ENCODE peak calls at places on chromosome 9, in nine cellular contexts. One of them, this sample, is unnamed.

GRCh38 chr9:114310471-114311450 is 12.1 kb upstream of the ORM1 start:
- DNase-seq in MM.1S: no peak
- DNase-seq in ovary: peak
- DNase-seq in keratinocyte: no peak
- DNase-seq in H9: no peak
- DNase-seq in breast epithelium: peak
- DNase-seq in RWPE1: no peak
- DNase-seq in tibial nerve: no peak
- DNase-seq in trophoblast cell: no peak
- DNase-seq in this sample: no peak

GRCh38 chr9:95077766-95078382 is 239.6 kb downstream of the FANCC start:
- DNase-seq in ovary: no peak
- DNase-seq in RWPE1: no peak
- DNase-seq in MM.1S: no peak
- DNase-seq in tibial nerve: no peak
- DNase-seq in keratinocyte: no peak
- DNase-seq in H9: no peak
- DNase-seq in breast epithelium: no peak
- DNase-seq in trophoblast cell: no peak
- DNase-seq in this sample: no peak

GRCh38 chr9:34987160-34988040 is 2.1 kb upstream of the DNAJB5 start:
- DNase-seq in H9: no peak
- DNase-seq in ovary: no peak
- DNase-seq in breast epithelium: no peak
- DNase-seq in MM.1S: no peak
- DNase-seq in tibial nerve: no peak
- DNase-seq in keratinocyte: no peak
- DNase-seq in RWPE1: no peak
- DNase-seq in trophoblast cell: no peak
- DNase-seq in this sample: no peak

GRCh38 chr9:108622467-108622866 is 233.3 kb downstream of the ACTL7B start:
- DNase-seq in RWPE1: peak
- DNase-seq in trophoblast cell: no peak
- DNase-seq in keratinocyte: no peak
- DNase-seq in tibial nerve: no peak
- DNase-seq in MM.1S: no peak
- DNase-seq in ovary: no peak
- DNase-seq in breast epithelium: no peak
- DNase-seq in H9: no peak
- DNase-seq in this sample: no peak

GRCh38 chr9:125296843-125297372 is 35.3 kb downstream of the GAPVD1 start:
- DNase-seq in tibial nerve: no peak
- DNase-seq in H9: no peak
- DNase-seq in breast epithelium: no peak
- DNase-seq in RWPE1: no peak
- DNase-seq in ovary: no peak
- DNase-seq in MM.1S: no peak
- DNase-seq in trophoblast cell: no peak
- DNase-seq in keratinocyte: no peak
- DNase-seq in this sample: no peak

GRCh38 chr9:28073278-28073677 is 500.0 kb upstream of the C9orf72 start:
- DNase-seq in trophoblast cell: peak
- DNase-seq in MM.1S: peak
- DNase-seq in ovary: no peak
- DNase-seq in tibial nerve: peak
- DNase-seq in RWPE1: peak
- DNase-seq in H9: no peak
- DNase-seq in keratinocyte: no peak
- DNase-seq in breast epithelium: no peak
- DNase-seq in this sample: no peak

GRCh38 chr9:2755285-2755684 is 38.0 kb downstream of the KCNV2 start:
- DNase-seq in breast epithelium: no peak
- DNase-seq in RWPE1: no peak
- DNase-seq in MM.1S: no peak
- DNase-seq in tibial nerve: no peak
- DNase-seq in trophoblast cell: no peak
- DNase-seq in keratinocyte: no peak
- DNase-seq in H9: no peak
- DNase-seq in ovary: no peak
- DNase-seq in this sample: no peak

GRCh38 chr9:3181049-3181953 is 337.4 kb upstream of the PUM3 start:
- DNase-seq in keratinocyte: peak
- DNase-seq in RWPE1: peak
- DNase-seq in ovary: no peak
- DNase-seq in breast epithelium: no peak
- DNase-seq in tibial nerve: no peak
- DNase-seq in trophoblast cell: peak
- DNase-seq in H9: peak
- DNase-seq in MM.1S: peak
- DNase-seq in this sample: peak

GRCh38 chr9:14985419-14985818 is 75.2 kb upstream of the FREM1 start:
- DNase-seq in H9: no peak
- DNase-seq in breast epithelium: no peak
- DNase-seq in RWPE1: no peak
- DNase-seq in ovary: no peak
- DNase-seq in MM.1S: no peak
- DNase-seq in trophoblast cell: no peak
- DNase-seq in keratinocyte: no peak
- DNase-seq in tibial nerve: no peak
- DNase-seq in this sample: no peak

GRCh38 chr9:134869554-134870310 is 10.9 kb upstream of the FCN2 start:
- DNase-seq in keratinocyte: no peak
- DNase-seq in MM.1S: no peak
- DNase-seq in tibial nerve: no peak
- DNase-seq in breast epithelium: no peak
- DNase-seq in RWPE1: no peak
- DNase-seq in H9: peak
- DNase-seq in ovary: no peak
- DNase-seq in trophoblast cell: no peak
- DNase-seq in this sample: no peak

GRCh38 chr9:104025945-104026344 is 68.2 kb upstream of the SMC2 start:
- DNase-seq in MM.1S: no peak
- DNase-seq in RWPE1: no peak
- DNase-seq in breast epithelium: no peak
- DNase-seq in ovary: no peak
- DNase-seq in trophoblast cell: no peak
- DNase-seq in keratinocyte: no peak
- DNase-seq in H9: no peak
- DNase-seq in tibial nerve: no peak
- DNase-seq in this sample: no peak

GRCh38 chr9:96423322-96423984 is 5.3 kb upstream of the ZNF367 start:
- DNase-seq in breast epithelium: no peak
- DNase-seq in trophoblast cell: no peak
- DNase-seq in ovary: no peak
- DNase-seq in MM.1S: no peak
- DNase-seq in RWPE1: no peak
- DNase-seq in tibial nerve: no peak
- DNase-seq in keratinocyte: no peak
- DNase-seq in H9: peak
- DNase-seq in this sample: no peak

GRCh38 chr9:117718701-117719100 is 14.5 kb downstream of the TLR4 start:
- DNase-seq in keratinocyte: no peak
- DNase-seq in breast epithelium: no peak
- DNase-seq in ovary: no peak
- DNase-seq in trophoblast cell: no peak
- DNase-seq in H9: no peak
- DNase-seq in MM.1S: no peak
- DNase-seq in tibial nerve: no peak
- DNase-seq in RWPE1: no peak
- DNase-seq in this sample: no peak

GRCh38 chr9:83444110-83444509 is 94.1 kb downstream of the FRMD3 start:
- DNase-seq in breast epithelium: no peak
- DNase-seq in trophoblast cell: no peak
- DNase-seq in RWPE1: no peak
- DNase-seq in tibial nerve: peak
- DNase-seq in ovary: no peak
- DNase-seq in keratinocyte: no peak
- DNase-seq in H9: no peak
- DNase-seq in MM.1S: no peak
- DNase-seq in this sample: no peak

GRCh38 chr9:136276716-136277115 is 27.2 kb downstream of the CCDC187 start:
- DNase-seq in tibial nerve: no peak
- DNase-seq in H9: no peak
- DNase-seq in RWPE1: no peak
- DNase-seq in ovary: no peak
- DNase-seq in breast epithelium: no peak
- DNase-seq in keratinocyte: no peak
- DNase-seq in trophoblast cell: no peak
- DNase-seq in MM.1S: no peak
- DNase-seq in this sample: no peak
- H3K27ac ChIP-seq in tibial nerve: no peak
- H3K27ac ChIP-seq in H9: no peak
- H3K27ac ChIP-seq in RWPE1: no peak
- H3K27ac ChIP-seq in ovary: no peak
- H3K27ac ChIP-seq in breast epithelium: no peak
- H3K27ac ChIP-seq in keratinocyte: no peak
- H3K27ac ChIP-seq in trophoblast cell: no peak
- H3K27ac ChIP-seq in MM.1S: no peak
- H3K27ac ChIP-seq in this sample: no peak

GRCh38 chr9:21974542-21975409 is 19.4 kb downstream of the CDKN2A start:
- DNase-seq in MM.1S: no peak
- DNase-seq in keratinocyte: no peak
- DNase-seq in H9: peak
- DNase-seq in tibial nerve: no peak
- DNase-seq in trophoblast cell: no peak
- DNase-seq in ovary: peak
- DNase-seq in breast epithelium: no peak
- DNase-seq in RWPE1: peak
- DNase-seq in this sample: no peak
- H3K27ac ChIP-seq in MM.1S: no peak
- H3K27ac ChIP-seq in keratinocyte: peak
- H3K27ac ChIP-seq in H9: no peak
- H3K27ac ChIP-seq in tibial nerve: no peak
- H3K27ac ChIP-seq in trophoblast cell: no peak
- H3K27ac ChIP-seq in ovary: no peak
- H3K27ac ChIP-seq in breast epithelium: no peak
- H3K27ac ChIP-seq in RWPE1: peak
- H3K27ac ChIP-seq in this sample: no peak

GRCh38 chr9:127278372-127278771 is 13.8 kb downstream of the GARNL3 start:
- DNase-seq in H9: no peak
- DNase-seq in RWPE1: peak
- DNase-seq in trophoblast cell: peak
- DNase-seq in breast epithelium: no peak
- DNase-seq in MM.1S: no peak
- DNase-seq in keratinocyte: peak
- DNase-seq in tibial nerve: no peak
- DNase-seq in ovary: no peak
- DNase-seq in this sample: no peak

GRCh38 chr9:127282611-127283010 is 18.0 kb downstream of the GARNL3 start:
- DNase-seq in RWPE1: no peak
- DNase-seq in breast epithelium: no peak
- DNase-seq in MM.1S: no peak
- DNase-seq in tibial nerve: no peak
- DNase-seq in trophoblast cell: no peak
- DNase-seq in H9: no peak
- DNase-seq in keratinocyte: no peak
- DNase-seq in ovary: no peak
- DNase-seq in this sample: no peak

GRCh38 chr9:127279717-127280285 is 15.2 kb downstream of the GARNL3 start:
- DNase-seq in trophoblast cell: no peak
- DNase-seq in tibial nerve: no peak
- DNase-seq in breast epithelium: no peak
- DNase-seq in MM.1S: no peak
- DNase-seq in RWPE1: no peak
- DNase-seq in ovary: no peak
- DNase-seq in H9: no peak
- DNase-seq in keratinocyte: no peak
- DNase-seq in this sample: no peak

GRCh38 chr9:127281887-127282286 is 17.3 kb downstream of the GARNL3 start:
- DNase-seq in RWPE1: no peak
- DNase-seq in H9: no peak
- DNase-seq in MM.1S: no peak
- DNase-seq in ovary: no peak
- DNase-seq in tibial nerve: no peak
- DNase-seq in trophoblast cell: no peak
- DNase-seq in keratinocyte: no peak
- DNase-seq in breast epithelium: no peak
- DNase-seq in this sample: no peak

GRCh38 chr9:127280880-127281660 is 16.5 kb downstream of the GARNL3 start:
- DNase-seq in RWPE1: no peak
- DNase-seq in keratinocyte: no peak
- DNase-seq in trophoblast cell: no peak
- DNase-seq in breast epithelium: no peak
- DNase-seq in tibial nerve: no peak
- DNase-seq in MM.1S: no peak
- DNase-seq in ovary: no peak
- DNase-seq in H9: no peak
- DNase-seq in this sample: no peak
- H3K27ac ChIP-seq in RWPE1: no peak
- H3K27ac ChIP-seq in keratinocyte: no peak
- H3K27ac ChIP-seq in trophoblast cell: no peak
- H3K27ac ChIP-seq in breast epithelium: no peak
- H3K27ac ChIP-seq in tibial nerve: no peak
- H3K27ac ChIP-seq in MM.1S: no peak
- H3K27ac ChIP-seq in ovary: no peak
- H3K27ac ChIP-seq in H9: no peak
- H3K27ac ChIP-seq in this sample: no peak

GRCh38 chr9:89534888-89535287 is 37.0 kb upstream of the SEMA4D start:
- DNase-seq in H9: no peak
- DNase-seq in tibial nerve: no peak
- DNase-seq in RWPE1: no peak
- DNase-seq in ovary: no peak
- DNase-seq in trophoblast cell: no peak
- DNase-seq in keratinocyte: no peak
- DNase-seq in breast epithelium: no peak
- DNase-seq in MM.1S: no peak
- DNase-seq in this sample: no peak

GRCh38 chr9:89534464-89534863 is 36.6 kb upstream of the SEMA4D start:
- DNase-seq in tibial nerve: no peak
- DNase-seq in breast epithelium: no peak
- DNase-seq in MM.1S: no peak
- DNase-seq in trophoblast cell: no peak
- DNase-seq in keratinocyte: no peak
- DNase-seq in ovary: no peak
- DNase-seq in RWPE1: no peak
- DNase-seq in H9: no peak
- DNase-seq in this sample: no peak

GRCh38 chr9:89536618-89537017 is 38.7 kb upstream of the SEMA4D start:
- DNase-seq in ovary: no peak
- DNase-seq in trophoblast cell: no peak
- DNase-seq in MM.1S: no peak
- DNase-seq in H9: no peak
- DNase-seq in RWPE1: no peak
- DNase-seq in tibial nerve: no peak
- DNase-seq in keratinocyte: no peak
- DNase-seq in breast epithelium: no peak
- DNase-seq in this sample: no peak

GRCh38 chr9:89536145-89536574 is 38.2 kb upstream of the SEMA4D start:
- DNase-seq in keratinocyte: no peak
- DNase-seq in H9: no peak
- DNase-seq in tibial nerve: no peak
- DNase-seq in RWPE1: no peak
- DNase-seq in trophoblast cell: no peak
- DNase-seq in ovary: no peak
- DNase-seq in MM.1S: no peak
- DNase-seq in breast epithelium: no peak
- DNase-seq in this sample: no peak

DNA sequence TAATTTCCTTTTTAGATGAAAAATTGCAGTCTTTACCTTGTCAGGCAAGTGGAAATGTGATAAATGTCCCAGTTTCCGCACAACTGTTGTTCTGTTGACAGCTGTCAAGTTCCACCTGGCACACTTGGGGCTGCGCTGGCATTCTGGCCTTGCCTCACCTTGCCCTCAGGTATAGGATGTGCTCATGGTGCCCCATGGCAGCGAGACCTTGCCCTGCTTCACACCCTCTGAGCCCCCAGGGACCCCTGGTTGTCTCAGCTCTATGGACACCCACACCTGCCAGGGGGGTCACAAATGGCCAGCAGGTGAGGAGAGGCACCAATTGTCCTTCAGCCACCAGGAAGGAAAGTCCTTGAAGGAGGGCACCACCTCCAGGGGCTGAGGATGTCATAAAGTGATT is 37.5 kb upstream of the SEMA4D start:
- DNase-seq in keratinocyte: no peak
- DNase-seq in ovary: no peak
- DNase-seq in MM.1S: no peak
- DNase-seq in H9: no peak
- DNase-seq in RWPE1: no peak
- DNase-seq in trophoblast cell: no peak
- DNase-seq in breast epithelium: no peak
- DNase-seq in tibial nerve: no peak
- DNase-seq in this sample: no peak
- H3K27ac ChIP-seq in keratinocyte: no peak
- H3K27ac ChIP-seq in ovary: no peak
- H3K27ac ChIP-seq in MM.1S: no peak
- H3K27ac ChIP-seq in H9: no peak
- H3K27ac ChIP-seq in RWPE1: no peak
- H3K27ac ChIP-seq in trophoblast cell: no peak
- H3K27ac ChIP-seq in breast epithelium: no peak
- H3K27ac ChIP-seq in tibial nerve: no peak
- H3K27ac ChIP-seq in this sample: no peak

This sample was measured in transverse colon.